ENCODE peak calls at places on chromosomes 13 and 19, in eight cellular contexts. One of them, this sample, is unnamed.
A peak's percentile ranks its signal among the peaks of the same experiment; 100 is the strongest.

GRCh38 chr19:776549-776948 is 20.7 kb upstream of the PTBP1 start:
- DNase-seq in HEK293T: no peak
- DNase-seq in AG04449: no peak
- DNase-seq in NCI-H748 treated with DMSO at 0.1 percent for 48 hours: no peak
- DNase-seq in activated CD4-positive, alpha-beta T cell treated with anti-CD3 and anti-CD28 coated beads, Interleukin-2, amount 10 ng/mL, durations not matched to agents 7 days and 5 days: no peak
- DNase-seq in nucleus accumbens: no peak
- DNase-seq in Calu3: no peak
- DNase-seq in AML-193: no peak
- DNase-seq in this sample: peak; percentile 15

GRCh38 chr19:623974-624373 is 9.4 kb downstream of the POLRMT start:
- DNase-seq in HEK293T: no peak
- DNase-seq in NCI-H748 treated with DMSO at 0.1 percent for 48 hours: no peak
- DNase-seq in AML-193: no peak
- DNase-seq in AG04449: peak; percentile 78
- DNase-seq in Calu3: no peak
- DNase-seq in activated CD4-positive, alpha-beta T cell treated with anti-CD3 and anti-CD28 coated beads, Interleukin-2, amount 10 ng/mL, durations not matched to agents 7 days and 5 days: no peak
- DNase-seq in nucleus accumbens: no peak
- DNase-seq in this sample: no peak

GRCh38 chr13:80214521-80214941 is 126.4 kb downstream of the SPRY2 start:
- DNase-seq in AG04449: peak; percentile 33
- DNase-seq in nucleus accumbens: no peak
- DNase-seq in AML-193: no peak
- DNase-seq in NCI-H748 treated with DMSO at 0.1 percent for 48 hours: peak; percentile 91
- DNase-seq in Calu3: no peak
- DNase-seq in activated CD4-positive, alpha-beta T cell treated with anti-CD3 and anti-CD28 coated beads, Interleukin-2, amount 10 ng/mL, durations not matched to agents 7 days and 5 days: no peak
- DNase-seq in HEK293T: no peak
- DNase-seq in this sample: peak; percentile 52

GRCh38 chr19:39845172-39845571 is 1.0 kb downstream of the FBL start:
- DNase-seq in NCI-H748 treated with DMSO at 0.1 percent for 48 hours: no peak
- DNase-seq in AML-193: no peak
- DNase-seq in AG04449: no peak
- DNase-seq in nucleus accumbens: no peak
- DNase-seq in activated CD4-positive, alpha-beta T cell treated with anti-CD3 and anti-CD28 coated beads, Interleukin-2, amount 10 ng/mL, durations not matched to agents 7 days and 5 days: no peak
- DNase-seq in HEK293T: no peak
- DNase-seq in Calu3: no peak
- DNase-seq in this sample: no peak

GRCh38 chr13:102127153-102127552 is 274.7 kb downstream of the FGF14 start:
- DNase-seq in Calu3: no peak
- DNase-seq in nucleus accumbens: no peak
- DNase-seq in NCI-H748 treated with DMSO at 0.1 percent for 48 hours: no peak
- DNase-seq in AML-193: no peak
- DNase-seq in AG04449: no peak
- DNase-seq in HEK293T: no peak
- DNase-seq in activated CD4-positive, alpha-beta T cell treated with anti-CD3 and anti-CD28 coated beads, Interleukin-2, amount 10 ng/mL, durations not matched to agents 7 days and 5 days: no peak
- DNase-seq in this sample: no peak

GRCh38 chr19:49856574-49857021 is 5.6 kb downstream of the PTOV1 start:
- DNase-seq in AML-193: no peak
- DNase-seq in Calu3: no peak
- DNase-seq in nucleus accumbens: no peak
- DNase-seq in AG04449: no peak
- DNase-seq in HEK293T: no peak
- DNase-seq in activated CD4-positive, alpha-beta T cell treated with anti-CD3 and anti-CD28 coated beads, Interleukin-2, amount 10 ng/mL, durations not matched to agents 7 days and 5 days: no peak
- DNase-seq in NCI-H748 treated with DMSO at 0.1 percent for 48 hours: no peak
- DNase-seq in this sample: no peak

GRCh38 chr13:37270206-37271001 is 164.9 kb upstream of the CSNK1A1L start:
- DNase-seq in NCI-H748 treated with DMSO at 0.1 percent for 48 hours: no peak
- DNase-seq in AG04449: no peak
- DNase-seq in AML-193: no peak
- DNase-seq in nucleus accumbens: no peak
- DNase-seq in HEK293T: no peak
- DNase-seq in activated CD4-positive, alpha-beta T cell treated with anti-CD3 and anti-CD28 coated beads, Interleukin-2, amount 10 ng/mL, durations not matched to agents 7 days and 5 days: no peak
- DNase-seq in Calu3: no peak
- DNase-seq in this sample: no peak

GRCh38 chr19:47778089-47778953 is at the start of gene SELENOW:
- DNase-seq in HEK293T: peak; percentile 90
- DNase-seq in activated CD4-positive, alpha-beta T cell treated with anti-CD3 and anti-CD28 coated beads, Interleukin-2, amount 10 ng/mL, durations not matched to agents 7 days and 5 days: peak; percentile 77
- DNase-seq in AG04449: no peak
- DNase-seq in Calu3: peak; percentile 90
- DNase-seq in nucleus accumbens: peak; percentile 90
- DNase-seq in AML-193: peak; percentile 29
- DNase-seq in NCI-H748 treated with DMSO at 0.1 percent for 48 hours: peak; percentile 84
- DNase-seq in this sample: peak; percentile 95

GRCh38 chr13:61170791-61171330 is 244.8 kb downstream of the PCDH20 start:
- DNase-seq in Calu3: no peak
- DNase-seq in HEK293T: no peak
- DNase-seq in AG04449: no peak
- DNase-seq in activated CD4-positive, alpha-beta T cell treated with anti-CD3 and anti-CD28 coated beads, Interleukin-2, amount 10 ng/mL, durations not matched to agents 7 days and 5 days: no peak
- DNase-seq in NCI-H748 treated with DMSO at 0.1 percent for 48 hours: no peak
- DNase-seq in AML-193: no peak
- DNase-seq in nucleus accumbens: peak; percentile 25
- DNase-seq in this sample: no peak

GRCh38 chr13:43193789-43194188 is 170.4 kb downstream of the DNAJC15 start:
- DNase-seq in nucleus accumbens: no peak
- DNase-seq in AML-193: no peak
- DNase-seq in NCI-H748 treated with DMSO at 0.1 percent for 48 hours: no peak
- DNase-seq in activated CD4-positive, alpha-beta T cell treated with anti-CD3 and anti-CD28 coated beads, Interleukin-2, amount 10 ng/mL, durations not matched to agents 7 days and 5 days: no peak
- DNase-seq in HEK293T: no peak
- DNase-seq in AG04449: no peak
- DNase-seq in Calu3: no peak
- DNase-seq in this sample: no peak

GRCh38 chr19:35715981-35716734 is 1.6 kb upstream of the KMT2B start:
- DNase-seq in HEK293T: peak; percentile 30
- DNase-seq in AG04449: no peak
- DNase-seq in NCI-H748 treated with DMSO at 0.1 percent for 48 hours: peak; percentile 35
- DNase-seq in Calu3: peak; percentile 71
- DNase-seq in nucleus accumbens: no peak
- DNase-seq in AML-193: peak; percentile 68
- DNase-seq in activated CD4-positive, alpha-beta T cell treated with anti-CD3 and anti-CD28 coated beads, Interleukin-2, amount 10 ng/mL, durations not matched to agents 7 days and 5 days: no peak
- DNase-seq in this sample: peak; percentile 79

GRCh38 chr13:74274946-74275345 is 140.7 kb upstream of the KLF12 start:
- DNase-seq in nucleus accumbens: no peak
- DNase-seq in activated CD4-positive, alpha-beta T cell treated with anti-CD3 and anti-CD28 coated beads, Interleukin-2, amount 10 ng/mL, durations not matched to agents 7 days and 5 days: no peak
- DNase-seq in NCI-H748 treated with DMSO at 0.1 percent for 48 hours: no peak
- DNase-seq in AML-193: no peak
- DNase-seq in AG04449: no peak
- DNase-seq in Calu3: no peak
- DNase-seq in HEK293T: no peak
- DNase-seq in this sample: no peak

GRCh38 chr19:13588953-13589833 is 82.9 kb upstream of the CACNA1A start:
- DNase-seq in AML-193: peak; percentile 7
- DNase-seq in AG04449: no peak
- DNase-seq in NCI-H748 treated with DMSO at 0.1 percent for 48 hours: no peak
- DNase-seq in Calu3: peak; percentile 85
- DNase-seq in HEK293T: peak; percentile 88
- DNase-seq in activated CD4-positive, alpha-beta T cell treated with anti-CD3 and anti-CD28 coated beads, Interleukin-2, amount 10 ng/mL, durations not matched to agents 7 days and 5 days: peak; percentile 82
- DNase-seq in nucleus accumbens: peak; percentile 36
- DNase-seq in this sample: peak; percentile 29

GRCh38 chr13:110342474-110342873 is 35.4 kb downstream of the COL4A2 start:
- DNase-seq in AML-193: no peak
- DNase-seq in nucleus accumbens: no peak
- DNase-seq in Calu3: no peak
- DNase-seq in activated CD4-positive, alpha-beta T cell treated with anti-CD3 and anti-CD28 coated beads, Interleukin-2, amount 10 ng/mL, durations not matched to agents 7 days and 5 days: no peak
- DNase-seq in NCI-H748 treated with DMSO at 0.1 percent for 48 hours: no peak
- DNase-seq in HEK293T: no peak
- DNase-seq in AG04449: no peak
- DNase-seq in this sample: no peak

GRCh38 chr13:28719656-28720055 is 886 bp upstream of the SLC46A3 start:
- DNase-seq in HEK293T: no peak
- DNase-seq in Calu3: no peak
- DNase-seq in AML-193: no peak
- DNase-seq in nucleus accumbens: no peak
- DNase-seq in AG04449: peak; percentile 69
- DNase-seq in NCI-H748 treated with DMSO at 0.1 percent for 48 hours: no peak
- DNase-seq in activated CD4-positive, alpha-beta T cell treated with anti-CD3 and anti-CD28 coated beads, Interleukin-2, amount 10 ng/mL, durations not matched to agents 7 days and 5 days: no peak
- DNase-seq in this sample: no peak

GRCh38 chr19:39765091-39766076 is 13.3 kb upstream of the LEUTX start:
- DNase-seq in Calu3: peak; percentile 71
- DNase-seq in AML-193: no peak
- DNase-seq in AG04449: no peak
- DNase-seq in nucleus accumbens: peak; percentile 1
- DNase-seq in NCI-H748 treated with DMSO at 0.1 percent for 48 hours: peak; percentile 29
- DNase-seq in activated CD4-positive, alpha-beta T cell treated with anti-CD3 and anti-CD28 coated beads, Interleukin-2, amount 10 ng/mL, durations not matched to agents 7 days and 5 days: peak; percentile 48
- DNase-seq in HEK293T: peak; percentile 45
- DNase-seq in this sample: peak; percentile 34

This sample was measured in NCI-H146.